ENCODE peak calls at places on chromosomes 5 and 9, in nine cellular contexts. M, V, P, L, S, K, H, W and T are unnamed samples.

GRCh38 chr9:91839926-91840464 is 110.0 kb downstream of the ROR2 start:
- DNase-seq in K (peak), L (peak), H (no peak), W (no peak), V (no peak), S (no peak), P (no peak), M (no peak), T (no peak)

GRCh38 chr5:108196276-108196675 is 185.6 kb downstream of the FBXL17 start:
- DNase-seq in S (no peak), H (no peak), M (no peak), K (no peak), P (no peak), L (no peak), V (no peak), W (no peak), T (no peak)

GRCh38 chr5:141560141-141560540 is 58.7 kb downstream of the DIAPH1 start:
- DNase-seq in V (peak), S (no peak), P (peak), M (no peak), K (no peak), W (no peak), L (no peak), H (no peak), T (peak)

GRCh38 chr5:52853573-52854163 is 66.0 kb downstream of the ITGA1 start:
- DNase-seq in P (no peak), L (no peak), V (no peak), H (no peak), W (no peak), K (no peak), M (no peak), S (no peak), T (no peak)

GRCh38 chr5:96851312-96852062 is 24.8 kb upstream of the ERAP2 start:
- DNase-seq in S (no peak), H (no peak), W (no peak), M (no peak), L (no peak), V (no peak), K (no peak), P (peak), T (no peak)

GRCh38 chr5:147567917-147568598 is 58.2 kb upstream of the DPYSL3 start:
- DNase-seq in W (no peak), P (peak), M (no peak), K (no peak), H (no peak), L (no peak), V (peak), S (no peak), T (no peak)

GRCh38 chr9:17480966-17481365 is 97.9 kb upstream of the SH3GL2 start:
- DNase-seq in P (no peak), L (no peak), W (no peak), V (no peak), H (peak), S (no peak), K (peak), M (no peak), T (no peak)

GRCh38 chr5:44292736-44293135 is 96.5 kb downstream of the FGF10 start:
- DNase-seq in L (no peak), M (no peak), W (no peak), H (no peak), K (no peak), V (no peak), P (no peak), S (no peak), T (no peak)

GRCh38 chr5:68898961-68899471 is 194.8 kb upstream of the SLC30A5 start:
- DNase-seq in W (no peak), H (no peak), K (no peak), L (no peak), S (no peak), P (peak), V (peak), M (no peak), T (peak)

GRCh38 chr5:146797683-146798082 is 80.9 kb downstream of the PPP2R2B start:
- DNase-seq in L (no peak), P (no peak), W (no peak), V (no peak), K (no peak), M (no peak), H (no peak), S (no peak), T (no peak)

GRCh38 chr9:35731415-35732184 is 395 bp downstream of the TLN1 start:
- DNase-seq in P (peak), W (no peak), V (no peak), S (no peak), M (no peak), K (no peak), L (no peak), H (no peak), T (peak)

GRCh38 chr5:39207628-39208027 is 11.7 kb downstream of the FYB1 start:
- DNase-seq in V (no peak), H (no peak), K (no peak), M (no peak), W (no peak), P (no peak), L (no peak), S (no peak), T (no peak)

GRCh38 chr9:98708933-98709911 is at the start of gene GABBR2:
- DNase-seq in M (no peak), S (no peak), L (no peak), W (no peak), V (no peak), P (no peak), H (no peak), K (no peak), T (peak)

GRCh38 chr5:59496524-59497134 is 396.9 kb downstream of the PDE4D start:
- DNase-seq in W (no peak), K (no peak), L (peak), H (no peak), P (peak), V (no peak), S (no peak), M (no peak), T (peak)

GRCh38 chr5:146240951-146241350 is 37.5 kb downstream of the RBM27 start:
- DNase-seq in P (no peak), W (no peak), H (no peak), S (no peak), V (no peak), M (no peak), K (no peak), L (no peak), T (no peak)

GRCh38 chr9:121055642-121056143 is 5.6 kb upstream of the C5 start:
- DNase-seq in V (peak), K (no peak), W (no peak), P (peak), S (no peak), L (peak), M (no peak), H (no peak), T (no peak)

GRCh38 chr5:170892201-170892600 is 30.4 kb downstream of the RANBP17 start:
- DNase-seq in V (no peak), H (no peak), W (no peak), M (no peak), K (no peak), P (no peak), S (no peak), L (no peak), T (no peak)

GRCh38 chr9:106593201-106593600 is 269.8 kb upstream of the ZNF462 start:
- DNase-seq in W (no peak), M (no peak), P (no peak), K (no peak), L (no peak), V (no peak), H (no peak), S (no peak), T (no peak)

GRCh38 chr5:157072508-157072907 is 13.6 kb upstream of the HAVCR1 start:
- DNase-seq in L (no peak), K (no peak), M (no peak), H (no peak), S (no peak), W (no peak), P (no peak), V (no peak), T (no peak)

GRCh38 chr9:16828335-16829281 is 41.9 kb downstream of the BNC2 start:
- DNase-seq in K (no peak), S (no peak), P (no peak), L (no peak), V (no peak), W (no peak), M (no peak), H (peak), T (no peak)

GRCh38 chr9:80501635-80502034 is 929.9 kb downstream of the TLE4 start:
- DNase-seq in H (no peak), L (peak), M (no peak), S (no peak), V (peak), K (no peak), W (no peak), P (peak), T (no peak)

GRCh38 chr5:140104100-140104499 is 9.8 kb upstream of the PURA start:
- DNase-seq in S (no peak), K (no peak), L (no peak), H (no peak), P (no peak), M (no peak), V (no peak), W (no peak), T (no peak)

GRCh38 chr9:91119679-91120078 is 242.0 kb downstream of the AUH start:
- DNase-seq in K (no peak), W (no peak), S (no peak), L (no peak), V (peak), P (no peak), H (no peak), M (no peak), T (no peak)

GRCh38 chr5:157915638-157916037 is 56.7 kb upstream of the CLINT1 start:
- DNase-seq in K (peak), P (no peak), V (peak), H (peak), S (no peak), W (peak), M (no peak), L (no peak), T (peak)

GRCh38 chr5:109403469-109403868 is 6.3 kb downstream of the PJA2 start:
- DNase-seq in W (no peak), K (no peak), M (no peak), S (no peak), V (no peak), L (no peak), H (no peak), P (no peak), T (no peak)